ENCODE peak calls at places on chromosomes 5 and 9, in six cellular contexts. K is HTR-8/SVneo; S is activated CD8-positive, alpha-beta memory T cell treated with anti-CD3 and anti-CD28 coated beads, Interleukin-2, amount 50 U/mL, for 48 hours; A is activated CD4-positive, alpha-beta T cell treated with anti-CD3 and anti-CD28 coated beads, Interleukin-2, amount 10 ng/mL, durations not matched to agents 24 days and 14 days; F is endothelial cell; J is epithelial cell of esophagus. T is an unnamed sample.

GRCh38 chr5:58235279-58235678 is 224.6 kb downstream of the PLK2 start:
- DNase-seq in K (no peak), S (no peak), A (no peak), F (no peak), J (peak), T (peak)

GRCh38 chr9:7298123-7298522 is 501.5 kb downstream of the DMAC1 start:
- DNase-seq in K (no peak), S (no peak), A (peak), F (no peak), J (no peak), T (no peak)

GRCh38 chr9:32431196-32431595 is 46.8 kb downstream of the ACO1 start:
- DNase-seq in K (no peak), S (no peak), A (no peak), F (no peak), J (no peak), T (no peak)

GRCh38 chr5:93587919-93588585 is 5.0 kb downstream of the NR2F1 start:
- DNase-seq in K (no peak), S (no peak), A (no peak), F (no peak), J (no peak), T (no peak)

GRCh38 chr9:100408541-100409175 is 18.3 kb upstream of the MSANTD3 start:
- DNase-seq in K (no peak), S (no peak), A (no peak), F (no peak), J (no peak), T (no peak)

GRCh38 chr9:111037744-111038335 is 430 bp downstream of the LPAR1 start:
- DNase-seq in K (no peak), S (no peak), A (no peak), F (peak), J (peak), T (peak)

GRCh38 chr9:124260769-124261603 is 3.2 kb downstream of the NEK6 start:
- DNase-seq in K (no peak), S (no peak), A (no peak), F (no peak), J (peak), T (peak)

GRCh38 chr5:5560016-5560415 is 137.5 kb downstream of the ICE1 start:
- DNase-seq in K (no peak), S (no peak), A (no peak), F (no peak), J (no peak), T (no peak)

GRCh38 chr9:129962889-129963703 is 79.9 kb downstream of the FNBP1 start:
- DNase-seq in K (peak), S (peak), A (peak), F (peak), J (peak), T (peak)

GRCh38 chr9:35518981-35519679 is 29.2 kb downstream of the RUSC2 start:
- DNase-seq in K (no peak), S (no peak), A (no peak), F (no peak), J (peak), T (peak)

GRCh38 chr9:76646249-76646648 is 118.0 kb upstream of the PCA3 start:
- DNase-seq in K (no peak), S (no peak), A (no peak), F (no peak), J (no peak), T (no peak)

GRCh38 chr9:124216474-124217176 is 41.1 kb upstream of the NEK6 start:
- DNase-seq in K (no peak), S (peak), A (peak), F (no peak), J (no peak), T (no peak)